ENCODE peak calls at places on chromosomes 1 and 21, in eight cellular contexts. Z is colonic mucosa, G is mucosa of descending colon, N is heart right ventricle, P is fibroblast of lung, L is GM23248, T is transverse colon, S is left ventricle myocardium inferior. X is an unnamed sample.

GRCh38 chr1:94772230-94772641 is 47.9 kb upstream of the SLC44A3 start:
- DNase-seq in Z (no peak), G (no peak), N (no peak), P (peak; percentile 72), L (no peak), T (no peak), S (no peak), X (no peak)

GRCh38 chr1:198272492-198272891 is 115.7 kb downstream of the NEK7 start:
- DNase-seq in Z (no peak), G (no peak), N (no peak), P (peak; percentile 80), L (peak; percentile 40), T (no peak), S (no peak), X (no peak)

GRCh38 chr1:43454270-43455011 is 710 bp upstream of the HYI start:
- DNase-seq in Z (peak; percentile 93), G (peak; percentile 89), N (peak; percentile 80), P (peak; percentile 88), L (peak; percentile 92), T (peak; percentile 88), S (peak; percentile 67), X (peak; percentile 81)

GRCh38 chr1:28928306-28928987 is 14.1 kb downstream of the EPB41 start:
- DNase-seq in Z (no peak), G (no peak), N (no peak), P (no peak), L (no peak), T (no peak), S (no peak), X (no peak)

GRCh38 chr1:46687095-46687659 is 15.5 kb downstream of the TEX38 start:
- DNase-seq in Z (peak; percentile 97), G (peak; percentile 97), N (peak; percentile 79), P (peak; percentile 71), L (peak; percentile 52), T (peak; percentile 94), S (peak; percentile 70), X (peak; percentile 89)

GRCh38 chr1:202286622-202287097 is 55.1 kb downstream of the UBE2T start:
- DNase-seq in Z (no peak), G (no peak), N (peak; percentile 64), P (peak; percentile 79), L (no peak), T (no peak), S (peak; percentile 38), X (peak; percentile 77)

GRCh38 chr1:202163281-202164270 is 3.2 kb upstream of the PTPN7 start:
- DNase-seq in Z (no peak), G (no peak), N (no peak), P (no peak), L (no peak), T (no peak), S (no peak), X (no peak)

GRCh38 chr1:216119600-216119999 is 303.6 kb downstream of the USH2A start:
- DNase-seq in Z (no peak), G (peak; percentile 15), N (no peak), P (peak; percentile 30), L (peak; percentile 61), T (no peak), S (no peak), X (no peak)

GRCh38 chr1:158329807-158330206 is 1.5 kb downstream of the CD1B start:
- DNase-seq in Z (no peak), G (peak; percentile 4), N (no peak), P (no peak), L (peak; percentile 13), T (no peak), S (no peak), X (no peak)

GRCh38 chr21:27108228-27108627 is 141.3 kb upstream of the ADAMTS5 start:
- DNase-seq in Z (no peak), G (no peak), N (no peak), P (peak; percentile 22), L (peak; percentile 8), T (no peak), S (no peak), X (no peak)

GRCh38 chr21:30733026-30733425 is 14.0 kb downstream of the KRTAP21-2 start:
- DNase-seq in Z (no peak), G (no peak), N (no peak), P (no peak), L (no peak), T (no peak), S (no peak), X (no peak)

GRCh38 chr1:2529776-2530500 is at the start of gene HES5:
- DNase-seq in Z (peak; percentile 66), G (peak; percentile 69), N (peak; percentile 43), P (no peak), L (peak; percentile 72), T (peak; percentile 65), S (peak; percentile 50), X (no peak)

GRCh38 chr1:182752077-182752826 is 37.3 kb upstream of the NPL start:
- DNase-seq in Z (no peak), G (no peak), N (peak; percentile 48), P (peak; percentile 94), L (peak; percentile 57), T (no peak), S (peak; percentile 16), X (no peak)

GRCh38 chr1:57991289-57991688 is 555.2 kb downstream of the OMA1 start:
- DNase-seq in Z (no peak), G (no peak), N (no peak), P (no peak), L (no peak), T (no peak), S (no peak), X (no peak)

GRCh38 chr1:172581779-172582178 is 48.8 kb downstream of the SUCO start:
- DNase-seq in Z (no peak), G (no peak), N (no peak), P (peak; percentile 71), L (peak; percentile 9), T (no peak), S (no peak), X (no peak)

GRCh38 chr1:30787856-30788495 is 30.4 kb upstream of the LAPTM5 start:
- DNase-seq in Z (no peak), G (no peak), N (no peak), P (no peak), L (no peak), T (no peak), S (no peak), X (no peak)

GRCh38 chr1:241934181-241934815 is 23.3 kb upstream of the BECN2 start:
- DNase-seq in Z (no peak), G (no peak), N (no peak), P (peak; percentile 81), L (peak; percentile 84), T (no peak), S (no peak), X (peak; percentile 91)

DNA sequence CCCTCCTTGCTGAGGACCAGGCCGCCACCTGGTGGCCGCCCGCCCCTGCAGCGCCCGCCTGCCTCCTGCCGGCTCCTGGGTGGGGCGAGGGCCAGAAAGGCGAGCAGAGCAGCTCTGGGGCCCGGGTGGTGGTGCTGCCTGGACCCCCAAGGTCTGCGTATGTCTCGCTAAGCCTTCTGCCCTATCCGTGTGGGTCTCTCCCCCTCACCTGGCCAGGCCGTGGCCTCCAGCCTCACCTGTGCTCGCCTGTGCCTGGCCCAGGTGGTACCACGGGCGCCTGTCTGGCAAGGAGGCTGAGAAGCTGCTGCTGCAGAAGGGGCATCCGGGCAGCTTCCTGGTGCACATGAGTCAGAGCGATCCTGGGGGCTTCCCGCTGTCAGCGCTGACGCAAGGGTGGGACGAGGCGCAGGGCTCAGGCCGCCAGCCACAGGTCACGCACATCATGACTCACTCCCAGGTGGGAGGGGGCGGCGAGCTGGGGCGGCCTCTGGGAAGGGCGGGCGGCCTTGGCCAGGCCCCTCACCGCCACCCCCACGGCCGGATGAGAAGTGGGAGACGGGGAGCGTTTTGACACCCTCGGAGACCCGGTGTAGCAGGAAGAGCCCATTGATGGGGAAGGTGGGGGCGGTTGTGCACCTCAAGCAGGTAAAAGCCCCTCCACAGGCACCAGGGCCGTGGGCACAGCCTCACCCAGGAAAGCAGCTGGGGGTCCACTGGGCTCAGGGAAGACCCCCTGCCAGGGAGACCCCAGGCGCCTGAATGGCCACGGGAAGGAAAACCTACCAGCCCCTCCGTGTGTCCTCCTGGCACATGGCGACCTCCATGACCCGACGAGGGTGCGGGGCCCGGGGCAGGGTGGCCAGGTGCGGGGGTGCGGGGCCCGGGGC is 9.9 kb downstream of the RNF223 start:
- DNase-seq in Z (peak; percentile 73), G (peak; percentile 80), N (peak; percentile 35), P (peak; percentile 87), L (peak; percentile 75), T (peak; percentile 76), S (peak; percentile 52), X (peak; percentile 67)
- H3K4me1 ChIP-seq in Z (peaks cover 14% of the 10 kb centered on the region), G (peaks cover 29% of the 10 kb centered on the region), N (peaks cover 39% of the 10 kb centered on the region), P (peaks cover 10% of the 10 kb centered on the region), L (no peaks in the 10 kb centered on the region), T (peaks cover 35% of the 10 kb centered on the region), S (peaks cover 32% of the 10 kb centered on the region), X (peaks cover 9% of the 10 kb centered on the region)

GRCh38 chr1:39189592-39190041 is 14.9 kb upstream of the MACF1 start:
- DNase-seq in Z (no peak), G (no peak), N (no peak), P (peak; percentile 82), L (peak; percentile 70), T (no peak), S (no peak), X (no peak)

GRCh38 chr1:39187276-39188046 is 17.0 kb upstream of the MACF1 start:
- DNase-seq in Z (no peak), G (no peak), N (no peak), P (no peak), L (no peak), T (no peak), S (no peak), X (no peak)

GRCh38 chr1:39195166-39196111 is 9.1 kb upstream of the MACF1 start:
- DNase-seq in Z (no peak), G (no peak), N (no peak), P (peak; percentile 87), L (peak; percentile 61), T (no peak), S (no peak), X (no peak)

GRCh38 chr1:39194398-39195051 is 10.0 kb upstream of the MACF1 start:
- DNase-seq in Z (no peak), G (no peak), N (no peak), P (no peak), L (no peak), T (no peak), S (no peak), X (no peak)

GRCh38 chr1:39190096-39190495 is 14.4 kb upstream of the MACF1 start:
- DNase-seq in Z (no peak), G (no peak), N (no peak), P (no peak), L (no peak), T (no peak), S (no peak), X (no peak)
- H3K4me1 ChIP-seq in Z (peaks cover 4% of the 10 kb centered on the region), G (peaks cover 8% of the 10 kb centered on the region), N (peaks cover 46% of the 10 kb centered on the region), P (peaks cover 35% of the 10 kb centered on the region), L (peaks cover 63% of the 10 kb centered on the region), T (peaks cover 28% of the 10 kb centered on the region), S (peaks cover 54% of the 10 kb centered on the region), X (peaks cover 24% of the 10 kb centered on the region)

GRCh38 chr1:155973723-155974122 is 4.6 kb downstream of the ARHGEF2 start:
- DNase-seq in Z (no peak), G (no peak), N (no peak), P (no peak), L (no peak), T (no peak), S (no peak), X (no peak)
- H3K4me1 ChIP-seq in Z (peaks cover 4% of the 10 kb centered on the region), G (peaks cover 29% of the 10 kb centered on the region), N (peaks cover 89% of the 10 kb centered on the region), P (peaks cover 42% of the 10 kb centered on the region), L (peaks cover 50% of the 10 kb centered on the region), T (peaks cover 57% of the 10 kb centered on the region), S (peaks cover 99% of the 10 kb centered on the region), X (peaks cover 9% of the 10 kb centered on the region)

DNA sequence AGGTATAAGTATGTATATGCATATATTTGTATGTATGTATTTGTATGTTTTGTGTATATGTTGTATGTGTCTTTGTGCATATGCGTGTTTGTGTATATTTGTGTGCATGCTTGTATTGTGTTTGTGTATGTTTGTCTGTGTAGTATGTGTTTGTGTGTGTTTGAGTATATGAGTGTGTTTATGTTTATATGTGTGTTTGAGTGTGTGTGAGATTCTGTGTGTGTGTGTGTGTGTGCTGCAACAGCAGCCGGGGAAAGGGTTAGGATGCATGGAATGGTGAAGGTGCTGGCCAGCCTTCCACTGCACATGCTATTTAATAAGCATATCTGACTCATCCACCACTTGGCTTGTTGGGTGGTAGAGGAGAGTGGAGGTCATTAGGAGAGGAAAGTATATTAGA is 46.6 kb upstream of the RAB4A start:
- DNase-seq in Z (no peak), G (no peak), N (no peak), P (peak; percentile 55), L (peak; percentile 67), T (no peak), S (no peak), X (no peak)
- H3K4me1 ChIP-seq in Z (peaks cover 5% of the 10 kb centered on the region), G (peaks cover 24% of the 10 kb centered on the region), N (peaks cover 34% of the 10 kb centered on the region), P (no peaks in the 10 kb centered on the region), L (peaks cover 2% of the 10 kb centered on the region), T (peaks cover 25% of the 10 kb centered on the region), S (peaks cover 45% of the 10 kb centered on the region), X (peaks cover 27% of the 10 kb centered on the region)

X was measured in adrenal gland.